ENCODE peak calls at places on chromosomes 4 and X, in four cellular contexts. I is CD8-positive, alpha-beta T cell; V is foreskin fibroblast; O is IMR-90. B is an unnamed sample.

GRCh38 chr4:108430921-108431320 is 189.5 kb upstream of the RPL34 start:
- DNase-seq in I (no peak), O (no peak), V (no peak), B (no peak)

GRCh38 chrX:42615161-42615563 is 162.8 kb downstream of the PPP1R2C start:
- DNase-seq in I (peak), O (no peak), V (peak), B (no peak)

GRCh38 chrX:126238220-126238619 is 72.1 kb upstream of the DCAF12L2 start:
- DNase-seq in I (no peak), V (no peak), O (no peak), B (no peak)

GRCh38 chrX:148609766-148610698 is 109.6 kb downstream of the AFF2 start:
- DNase-seq in V (no peak), O (no peak), I (no peak), B (no peak)

GRCh38 chrX:120136128-120136527 is 20.4 kb upstream of the RHOXF1 start:
- DNase-seq in O (no peak), V (no peak), I (no peak), B (no peak)

GRCh38 chrX:118066867-118067515 is 49.6 kb downstream of the KLHL13 start:
- DNase-seq in O (no peak), V (no peak), I (no peak), B (no peak)

GRCh38 chrX:3393581-3394111 is 47.2 kb upstream of the MXRA5 start:
- DNase-seq in I (no peak), V (no peak), O (no peak), B (peak)

GRCh38 chr4:2807571-2807970 is 14.7 kb downstream of the SH3BP2 start:
- DNase-seq in V (no peak), I (no peak), O (no peak), B (no peak)

DNA sequence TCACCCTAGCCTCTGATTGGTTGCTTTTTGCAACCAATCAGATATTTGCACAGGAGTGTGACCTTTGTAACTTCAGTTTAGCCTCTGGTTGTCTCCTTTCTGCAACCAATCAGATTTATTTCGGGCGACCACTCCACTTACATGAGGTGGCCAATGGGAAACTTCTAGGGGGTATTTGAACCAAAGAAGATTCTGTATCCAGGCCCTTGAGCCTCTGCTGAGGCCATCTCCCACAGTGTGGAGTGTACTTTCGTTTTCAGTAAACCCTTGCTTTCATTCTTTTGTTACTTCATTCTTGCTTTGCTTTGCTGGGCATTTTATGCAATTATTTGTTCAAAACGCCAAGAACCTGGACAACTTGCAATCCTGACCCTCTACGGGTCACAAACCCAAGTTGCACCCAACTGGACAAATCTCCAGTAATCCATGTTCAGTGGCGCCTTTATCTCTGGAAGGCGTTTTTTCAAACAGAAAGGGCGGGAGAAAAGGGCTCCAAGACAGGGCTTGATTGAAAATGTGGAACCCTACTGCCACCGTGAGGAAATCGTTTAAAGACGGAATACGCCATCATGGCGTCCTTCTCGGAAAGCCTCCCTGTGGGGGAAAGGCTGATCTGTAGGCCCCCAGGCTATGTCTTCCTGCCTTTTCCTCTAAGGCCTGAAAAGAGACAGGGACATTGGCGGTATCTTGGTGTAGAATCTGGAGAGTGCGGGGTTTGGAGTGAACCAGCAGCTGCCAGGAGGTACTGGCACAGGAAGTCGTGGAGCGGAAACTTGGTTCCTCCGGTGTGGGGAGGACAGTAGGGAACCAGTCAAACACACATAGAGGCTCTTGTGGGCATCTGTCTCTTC is 184.6 kb downstream of the OR13H1 start:
- DNase-seq in O (peak), I (no peak), V (no peak), B (no peak)
- H3K4me3 ChIP-seq in O (peak), I (no peak), V (no peak), B (no peak)

GRCh38 chr4:7936963-7937362 is 2.7 kb downstream of the AFAP1 start:
- DNase-seq in I (no peak), V (no peak), O (no peak), B (no peak)
- H3K4me3 ChIP-seq in I (no peak), V (peak), O (peak), B (peak)

DNA sequence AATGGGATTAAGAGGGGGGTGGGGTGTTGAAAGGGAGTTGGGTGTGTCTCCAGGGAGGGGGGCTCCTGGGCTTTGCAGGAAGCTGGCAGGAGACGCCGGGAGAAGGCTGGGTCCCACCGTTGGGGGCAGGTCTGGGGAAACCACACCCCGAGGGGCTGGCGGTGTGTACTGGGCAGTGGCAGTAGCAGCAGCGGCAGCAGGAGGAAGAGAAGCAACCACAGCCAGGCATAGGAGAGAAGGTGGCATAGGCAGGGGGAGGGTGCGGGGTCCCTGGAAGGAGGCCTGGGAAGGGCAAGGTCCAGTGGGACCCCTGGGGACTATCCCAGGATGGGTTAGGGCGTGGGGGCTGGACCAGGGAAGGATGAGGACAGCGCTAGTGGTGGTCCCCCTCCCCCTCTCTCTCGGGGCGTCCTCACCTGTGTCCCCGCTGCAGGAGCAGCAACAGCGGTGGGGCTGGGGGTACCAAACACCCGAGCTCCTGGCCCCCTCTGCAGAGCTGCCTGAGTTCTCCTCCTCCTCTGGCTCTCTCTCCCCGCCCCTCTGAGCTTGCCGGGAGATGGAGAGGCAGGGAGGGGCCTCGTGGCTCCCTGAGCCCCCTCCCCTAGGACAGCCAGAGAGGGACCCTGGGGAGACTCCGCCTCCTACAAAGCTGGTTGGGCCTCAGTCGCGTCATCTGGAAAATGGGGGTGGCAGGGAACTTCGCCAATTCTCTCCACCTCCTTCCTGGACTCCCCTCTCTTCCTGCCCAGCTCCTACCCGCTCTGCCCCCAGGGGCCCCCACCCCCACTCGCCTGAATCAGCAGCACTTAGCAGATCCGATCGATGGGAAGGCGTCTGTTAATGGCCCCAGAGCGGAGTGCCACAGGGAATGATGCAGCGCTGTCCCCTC is at the start of gene KCND1:
- DNase-seq in O (peak), I (no peak), V (peak), B (peak)
- H3K4me3 ChIP-seq in O (peak), I (no peak), V (peak), B (peak)

GRCh38 chr4:15873117-15873516 is 65.4 kb downstream of the FGFBP1 start:
- DNase-seq in I (no peak), V (no peak), O (no peak), B (no peak)

GRCh38 chr4:15870921-15871664 is 67.4 kb downstream of the FGFBP1 start:
- DNase-seq in I (no peak), O (no peak), V (no peak), B (no peak)

GRCh38 chr4:15878011-15878410 is 60.5 kb downstream of the FGFBP1 start:
- DNase-seq in O (no peak), V (no peak), I (no peak), B (no peak)

GRCh38 chr4:15875663-15876460 is 62.7 kb downstream of the FGFBP1 start:
- DNase-seq in I (no peak), O (no peak), V (no peak), B (no peak)

DNA sequence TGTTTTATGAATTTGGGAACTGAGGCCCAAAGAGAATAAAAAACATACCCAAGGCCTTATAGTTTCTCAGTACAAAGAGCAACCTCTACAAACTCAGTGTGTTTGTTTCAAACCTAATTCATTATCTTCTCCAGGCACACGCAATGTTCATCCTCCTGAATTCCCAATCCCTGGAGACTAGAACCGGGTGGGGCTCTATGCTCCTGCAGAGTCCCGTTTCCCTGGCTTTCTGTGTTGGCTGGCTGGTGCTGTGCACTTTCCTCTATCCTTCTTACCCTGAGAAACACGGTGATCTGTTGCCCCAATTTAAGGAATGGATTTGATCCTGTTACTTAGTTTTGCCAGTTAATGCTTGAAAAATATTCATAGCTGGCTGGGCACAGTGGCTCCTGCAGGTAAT is 63.9 kb downstream of the FGFBP1 start:
- DNase-seq in O (no peak), V (no peak), I (no peak), B (no peak)
- H3K4me3 ChIP-seq in O (no peak), V (no peak), I (no peak), B (no peak)

GRCh38 chr4:121192500-121192899 is 28.4 kb upstream of the TNIP3 start:
- DNase-seq in V (peak), O (peak), I (no peak), B (no peak)
- H3K4me3 ChIP-seq in V (no peak), O (peak), I (no peak), B (no peak)

GRCh38 chrX:69286546-69286906 is 121.3 kb upstream of the PJA1 start:
- DNase-seq in V (no peak), O (no peak), I (no peak), B (no peak)

GRCh38 chrX:69285401-69285871 is 120.2 kb upstream of the PJA1 start:
- DNase-seq in V (peak), I (no peak), O (no peak), B (no peak)

GRCh38 chrX:69284491-69284890 is 119.2 kb upstream of the PJA1 start:
- DNase-seq in I (no peak), O (no peak), V (no peak), B (no peak)

GRCh38 chrX:69287025-69287540 is 121.8 kb upstream of the PJA1 start:
- DNase-seq in V (no peak), I (no peak), O (no peak), B (no peak)

GRCh38 chrX:69285881-69286545 is 120.8 kb upstream of the PJA1 start:
- DNase-seq in O (no peak), V (peak), I (peak), B (no peak)
- H3K4me3 ChIP-seq in O (peak), V (peak), I (peak), B (peak)